ENCODE peak calls at places on chromosomes 4 and X, in six cellular contexts. E is A549, T is GM23338, N is HCT116, Z is SK-N-SH, X is K562. A is an unnamed sample.

GRCh38 chr4:30950737-30951136 is 230.6 kb downstream of the PCDH7 start:
- DNase-seq in T (no peak), E (no peak), X (no peak), Z (no peak), N (peak; percentile 94), A (no peak)

GRCh38 chr4:184267673-184268573 is 50.2 kb upstream of the ENPP6 start:
- DNase-seq in Z (no peak), X (peak; percentile 45), E (peak; percentile 37), T (no peak), N (peak; percentile 6), A (peak; percentile 59)

GRCh38 chr4:184787766-184788503 is 37.8 kb downstream of the ACSL1 start:
- DNase-seq in T (no peak), Z (no peak), X (no peak), E (no peak), N (no peak), A (no peak)

GRCh38 chr4:4577359-4577875 is 35.6 kb upstream of the STX18 start:
- DNase-seq in N (no peak), E (no peak), Z (no peak), X (no peak), T (no peak), A (no peak)

GRCh38 chr4:87669373-87669772 is 19.3 kb downstream of the DMP1 start:
- DNase-seq in N (no peak), Z (no peak), X (no peak), T (no peak), E (no peak), A (no peak)

GRCh38 chrX:26778320-26778888 is 562.4 kb downstream of the MAGEB5 start:
- DNase-seq in X (peak; percentile 12), Z (no peak), T (peak; percentile 32), N (peak; percentile 4), E (no peak), A (no peak)

GRCh38 chrX:13891367-13892146 is 74.7 kb upstream of the GPM6B start:
- DNase-seq in E (no peak), X (no peak), N (no peak), Z (no peak), T (no peak), A (no peak)

GRCh38 chr4:182576609-182577289 is 333.5 kb downstream of the TENM3 start:
- DNase-seq in N (no peak), E (no peak), Z (no peak), T (peak; percentile 33), X (no peak), A (no peak)

GRCh38 chrX:149161438-149162088 is 343.5 kb downstream of the IDS start:
- DNase-seq in E (no peak), T (no peak), N (no peak), X (no peak), Z (no peak), A (no peak)

GRCh38 chr4:105994841-105995240 is 99.6 kb downstream of the NPNT start:
- DNase-seq in E (no peak), T (no peak), X (no peak), Z (no peak), N (no peak), A (no peak)

GRCh38 chrX:152926923-152927322 is 29.1 kb downstream of the ZNF185 start:
- DNase-seq in X (no peak), Z (no peak), E (no peak), T (no peak), N (no peak), A (no peak)

GRCh38 chr4:72418458-72418857 is 150.6 kb downstream of the ADAMTS3 start:
- DNase-seq in N (no peak), X (no peak), Z (peak; percentile 58), E (no peak), T (no peak), A (no peak)

DNA sequence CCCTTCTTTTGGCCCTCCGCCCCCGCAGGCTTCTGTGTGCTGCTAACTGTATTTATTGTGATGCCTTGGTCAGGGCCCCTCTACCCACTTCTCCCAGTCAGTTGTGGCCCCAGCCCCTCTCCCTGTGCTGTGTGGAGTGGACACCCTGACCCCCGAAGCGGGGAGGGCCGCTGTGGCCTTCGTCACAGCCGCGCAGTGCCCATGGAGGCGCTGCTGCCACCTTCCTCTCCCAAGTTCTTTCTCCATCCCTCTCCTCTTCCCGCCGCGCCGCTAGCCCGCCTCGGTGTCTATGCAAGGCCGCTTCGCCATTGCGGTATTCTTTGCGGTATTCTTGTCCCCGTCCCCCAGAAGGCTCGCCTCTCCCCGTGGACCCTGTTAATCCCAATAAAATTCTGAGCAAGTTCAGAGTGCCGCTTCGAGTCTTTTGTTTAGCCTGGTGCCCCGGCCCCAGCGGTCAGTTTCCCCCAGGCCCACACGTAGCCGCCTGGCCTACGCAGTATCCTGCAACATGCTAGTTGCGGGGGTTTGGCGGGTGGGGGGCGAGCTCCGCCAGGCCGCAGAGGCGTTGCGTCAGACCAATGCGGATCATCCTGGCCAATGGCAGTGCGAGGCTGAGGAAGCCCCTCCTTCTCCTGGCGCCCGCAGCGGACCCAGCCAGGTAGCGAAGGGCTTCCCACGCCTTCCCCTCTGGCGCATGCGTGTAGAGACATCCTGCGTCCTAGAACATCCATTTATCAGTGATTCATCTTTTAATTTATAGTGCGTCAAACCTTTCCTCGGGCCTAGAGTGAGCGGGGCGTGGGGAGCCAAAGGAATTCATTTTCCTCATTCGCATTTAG is 5.6 kb upstream of the KANTR start:
- DNase-seq in N (no peak), E (peak; percentile 31), X (no peak), Z (peak; percentile 86), T (peak; percentile 84), A (no peak)
- TF ChIP-seq REST in N (no peak), E (no peak), X (no peak), Z (no peak), T (no peak), A (no peak)

DNA sequence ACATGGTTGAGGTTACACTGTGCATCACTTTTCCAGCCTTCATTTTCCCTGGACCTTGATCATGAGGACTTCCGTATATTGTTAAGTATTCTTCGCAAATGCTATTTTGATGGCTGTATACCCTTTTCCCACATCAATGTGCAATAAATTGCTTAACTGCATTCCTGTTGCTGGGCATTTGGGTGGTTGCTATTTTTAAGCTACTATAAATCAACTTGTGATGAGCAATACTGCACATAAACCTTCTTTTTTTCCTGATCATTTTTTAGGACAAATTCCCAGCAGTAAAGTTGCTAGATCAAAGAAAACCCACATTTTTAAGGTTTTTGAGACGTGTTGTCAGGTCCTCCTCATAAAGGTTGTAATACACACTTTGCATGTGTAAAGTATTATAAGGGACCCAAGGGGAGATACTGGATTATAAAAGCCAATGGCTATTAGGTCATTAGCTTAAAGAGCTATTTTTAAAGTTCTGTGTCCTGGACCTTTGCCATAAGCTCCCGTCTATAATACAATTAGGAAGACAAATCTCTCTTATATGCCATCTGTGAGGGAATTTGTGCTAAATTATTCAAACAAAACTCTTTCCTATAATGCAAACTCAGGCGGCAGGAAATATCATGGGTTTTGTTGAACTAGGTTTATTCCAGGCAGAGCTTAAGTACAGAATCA is 35.6 kb downstream of the LIMCH1 start:
- DNase-seq in T (no peak), E (no peak), N (no peak), Z (no peak), X (no peak), A (no peak)
- H3K4me1 ChIP-seq in T (no peaks in the 10 kb centered on the region), E (peaks cover 48% of the 10 kb centered on the region), N (no peaks in the 10 kb centered on the region), Z (peaks cover 6% of the 10 kb centered on the region), X (no peaks in the 10 kb centered on the region), A (no peaks in the 10 kb centered on the region)

GRCh38 chr4:124423160-124423559 is 289.4 kb downstream of the ANKRD50 start:
- DNase-seq in X (no peak), Z (no peak), N (no peak), T (no peak), E (no peak), A (no peak)

GRCh38 chr4:124414641-124415040 is 297.9 kb downstream of the ANKRD50 start:
- DNase-seq in T (no peak), N (no peak), X (no peak), E (no peak), Z (no peak), A (no peak)

GRCh38 chr4:124415206-124415605 is 297.3 kb downstream of the ANKRD50 start:
- DNase-seq in T (no peak), Z (no peak), E (no peak), N (no peak), X (no peak), A (no peak)

GRCh38 chr4:124420166-124420695 is 292.3 kb downstream of the ANKRD50 start:
- DNase-seq in T (no peak), X (no peak), Z (no peak), E (no peak), N (no peak), A (no peak)
- TF ChIP-seq REST in T (no peak), X (no peak), Z (no peak), E (no peak), N (no peak), A (no peak)

GRCh38 chr4:36285784-36286480 is 4.5 kb downstream of the DTHD1 start:
- DNase-seq in E (no peak), N (peak; percentile 15), Z (no peak), T (no peak), X (no peak), A (no peak)
- H3K4me1 ChIP-seq in E (no peaks in the 10 kb centered on the region), N (peaks cover 8% of the 10 kb centered on the region), Z (no peaks in the 10 kb centered on the region), T (no peaks in the 10 kb centered on the region), X (no peaks in the 10 kb centered on the region), A (no peaks in the 10 kb centered on the region)

GRCh38 chrX:96211953-96212352 is 472.7 kb upstream of the DIAPH2 start:
- DNase-seq in Z (no peak), E (no peak), T (no peak), X (no peak), N (no peak), A (no peak)
- TF ChIP-seq REST in Z (no peak), E (no peak), T (no peak), X (no peak), N (no peak), A (no peak)

GRCh38 chr4:109436504-109436903 is 2.9 kb downstream of the SEC24B start:
- DNase-seq in N (no peak), Z (no peak), X (no peak), T (no peak), E (no peak), A (no peak)
- H3K4me1 ChIP-seq in N (peaks cover 34% of the 10 kb centered on the region), Z (peaks cover 21% of the 10 kb centered on the region), X (peaks cover 13% of the 10 kb centered on the region), T (peaks cover 26% of the 10 kb centered on the region), E (peaks cover 26% of the 10 kb centered on the region), A (peaks cover 8% of the 10 kb centered on the region)

DNA sequence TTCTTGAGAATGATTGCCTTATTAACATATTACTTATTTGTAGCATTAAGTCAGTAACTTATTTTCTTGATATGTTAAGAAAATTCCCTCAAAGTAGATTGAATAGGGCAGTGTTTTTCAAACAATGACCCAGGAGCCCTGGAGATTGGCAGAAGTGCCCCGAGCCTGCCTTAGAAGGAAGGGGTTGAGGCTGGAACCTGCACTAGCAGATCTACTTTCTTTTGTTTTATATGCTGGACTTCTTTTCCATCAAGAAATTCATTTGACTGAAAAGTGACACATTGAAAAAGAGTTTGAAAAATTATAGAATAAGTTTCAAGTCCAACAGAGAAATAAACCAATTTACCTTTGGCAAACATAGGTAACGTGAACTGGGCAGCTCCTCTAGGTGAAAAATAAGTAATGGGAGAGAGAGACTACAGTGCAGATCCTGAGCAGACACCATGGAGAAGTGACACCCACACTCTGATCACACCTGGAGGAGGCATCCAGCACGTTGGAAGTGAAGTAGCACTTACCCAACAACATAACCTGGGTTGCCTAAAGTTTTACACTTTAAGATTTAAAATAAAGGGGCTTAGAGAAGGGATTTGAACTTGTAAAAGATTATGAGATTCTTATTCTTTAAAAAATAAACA is 18.6 kb downstream of the ARSJ start:
- DNase-seq in X (no peak), Z (no peak), E (no peak), N (no peak), T (no peak), A (no peak)
- TF ChIP-seq REST in X (no peak), Z (no peak), E (no peak), N (no peak), T (no peak), A (no peak)

A was measured in Panc1.